ENCODE peak calls at places on chromosomes 1 and 21, in seven cellular contexts. A, O, R, B, Z, M and N are unnamed samples. For H3K4me1, the result is how much of the 10 kb centered on the place peaks cover.

GRCh38 chr1:3066250-3066711 is 2.7 kb upstream of the PRDM16 start:
- DNase-seq in A (no peak), O (no peak), R (peak), B (peak), Z (no peak), M (no peak), N (peak)

GRCh38 chr1:155175927-155176371 is 2.3 kb downstream of the TRIM46 start:
- DNase-seq in A (no peak), O (no peak), R (no peak), B (peak), Z (peak), M (no peak), N (peak)

GRCh38 chr1:77126309-77126708 is 92.9 kb downstream of the PIGK start:
- DNase-seq in A (peak), O (no peak), R (peak), B (no peak), Z (peak), M (peak), N (no peak)

GRCh38 chr21:29346771-29347170 is 48.0 kb downstream of the BACH1 start:
- DNase-seq in A (no peak), O (no peak), R (no peak), B (no peak), Z (no peak), M (no peak), N (no peak)

GRCh38 chr1:234579967-234580366 is 30.0 kb downstream of the IRF2BP2 start:
- DNase-seq in A (no peak), O (no peak), R (peak), B (no peak), Z (no peak), M (no peak), N (no peak)

GRCh38 chr1:2210084-2210653 is 15.6 kb upstream of the FAAP20 start:
- DNase-seq in A (no peak), O (no peak), R (no peak), B (no peak), Z (no peak), M (no peak), N (no peak)

GRCh38 chr1:220529530-220529920 is 1.6 kb downstream of the MARK1 start:
- DNase-seq in A (no peak), O (no peak), R (no peak), B (no peak), Z (no peak), M (no peak), N (no peak)

GRCh38 chr1:166167395-166167922 is 658 bp upstream of the FAM78B start:
- DNase-seq in A (no peak), O (no peak), R (no peak), B (no peak), Z (no peak), M (no peak), N (peak)

GRCh38 chr1:85048296-85049064 is at the start of gene MCOLN3:
- DNase-seq in A (no peak), O (no peak), R (peak), B (peak), Z (peak), M (peak), N (peak)

GRCh38 chr1:54791880-54792522 is 9.1 kb downstream of the TTC22 start:
- DNase-seq in A (no peak), O (no peak), R (peak), B (no peak), Z (peak), M (peak), N (peak)

GRCh38 chr1:84583648-84584047 is 9.4 kb upstream of the CTBS start:
- DNase-seq in A (no peak), O (no peak), R (peak), B (no peak), Z (peak), M (no peak), N (no peak)

GRCh38 chr1:184597652-184598357 is 156.9 kb downstream of the EDEM3 start:
- DNase-seq in A (no peak), O (no peak), R (peak), B (peak), Z (no peak), M (no peak), N (peak)

GRCh38 chr1:17791464-17791863 is 36.3 kb downstream of the ACTL8 start:
- DNase-seq in A (no peak), O (no peak), R (no peak), B (no peak), Z (no peak), M (no peak), N (no peak)

GRCh38 chr1:111768023-111768422 is 12.3 kb downstream of the DDX20 start:
- DNase-seq in A (no peak), O (no peak), R (no peak), B (no peak), Z (no peak), M (no peak), N (no peak)

GRCh38 chr1:205813755-205814058 is 709 bp upstream of the SLC41A1 start:
- DNase-seq in A (no peak), O (peak), R (no peak), B (no peak), Z (no peak), M (peak), N (peak)

GRCh38 chr1:17802164-17802563 is 47.0 kb downstream of the ACTL8 start:
- DNase-seq in A (no peak), O (no peak), R (no peak), B (no peak), Z (no peak), M (no peak), N (no peak)

GRCh38 chr1:54153548-54154439 is 994 bp upstream of the CDCP2 start:
- DNase-seq in A (peak), O (no peak), R (peak), B (peak), Z (peak), M (no peak), N (peak)

GRCh38 chr1:64616039-64616438 is 128.8 kb upstream of the RAVER2 start:
- DNase-seq in A (no peak), O (no peak), R (no peak), B (no peak), Z (no peak), M (no peak), N (no peak)

GRCh38 chr1:205306929-205307566 is 14.5 kb downstream of the NUAK2 start:
- DNase-seq in A (no peak), O (no peak), R (no peak), B (peak), Z (no peak), M (no peak), N (no peak)

GRCh38 chr1:115469703-115470476 is 131.8 kb upstream of the NGF start:
- DNase-seq in A (peak), O (no peak), R (peak), B (peak), Z (peak), M (peak), N (peak)

GRCh38 chr1:160821627-160822026 is 25.7 kb downstream of the LY9 start:
- DNase-seq in A (no peak), O (no peak), R (no peak), B (no peak), Z (no peak), M (no peak), N (no peak)

GRCh38 chr1:228145050-228145343 is 4.7 kb upstream of the GJC2 start:
- DNase-seq in A (no peak), O (no peak), R (no peak), B (no peak), Z (no peak), M (no peak), N (peak)

GRCh38 chr1:153353226-153353947 is 4.3 kb upstream of the S100A9 start:
- DNase-seq in A (peak), O (no peak), R (peak), B (no peak), Z (no peak), M (peak), N (peak)

GRCh38 chr21:42062543-42063022 is 8.5 kb upstream of the UMODL1 start:
- DNase-seq in A (no peak), O (peak), R (no peak), B (peak), Z (no peak), M (no peak), N (peak)

GRCh38 chr21:44735821-44736220 is 24.4 kb upstream of the TSPEAR start:
- DNase-seq in A (no peak), O (no peak), R (no peak), B (no peak), Z (no peak), M (no peak), N (no peak)

GRCh38 chr1:111481387-111482221 is 7.8 kb downstream of the C1orf162 start:
- DNase-seq in A (peak), O (no peak), R (peak), B (peak), Z (peak), M (peak), N (peak)

GRCh38 chr1:214615871-214616270 is 12.9 kb downstream of the CENPF start:
- DNase-seq in A (no peak), O (no peak), R (no peak), B (no peak), Z (no peak), M (no peak), N (no peak)

GRCh38 chr1:150562384-150563339 is 13.5 kb downstream of the ADAMTSL4 start:
- DNase-seq in A (no peak), O (peak), R (peak), B (peak), Z (no peak), M (no peak), N (peak)

GRCh38 chr1:150561830-150562367 is 12.7 kb downstream of the ADAMTSL4 start:
- DNase-seq in A (no peak), O (peak), R (peak), B (peak), Z (peak), M (peak), N (peak)

GRCh38 chr1:150560986-150561829 is 12.0 kb downstream of the ADAMTSL4 start:
- DNase-seq in A (no peak), O (peak), R (peak), B (peak), Z (peak), M (peak), N (peak)

GRCh38 chr1:150564051-150564991 is 15.1 kb downstream of the MCL1 start:
- DNase-seq in A (no peak), O (no peak), R (peak), B (peak), Z (no peak), M (no peak), N (peak)

GRCh38 chr1:150563340-150564038 is 14.3 kb downstream of the ADAMTSL4 start:
- DNase-seq in A (no peak), O (no peak), R (peak), B (peak), Z (no peak), M (no peak), N (peak)
- H3K4me1 ChIP-seq in A (under half), O (half or more), R (half or more), B (half or more), Z (under half), M (half or more), N (half or more)

GRCh38 chr1:100607628-100608240 is 69.8 kb downstream of the GPR88 start:
- DNase-seq in A (no peak), O (no peak), R (no peak), B (no peak), Z (no peak), M (no peak), N (peak)
- H3K27ac ChIP-seq in A (no peak), O (no peak), R (peak), B (no peak), Z (no peak), M (no peak), N (peak)

GRCh38 chr1:218656301-218657037 is 311.3 kb downstream of the TGFB2 start:
- DNase-seq in A (no peak), O (no peak), R (no peak), B (no peak), Z (no peak), M (no peak), N (peak)

GRCh38 chr1:218660678-218661053 is 315.5 kb downstream of the TGFB2 start:
- DNase-seq in A (no peak), O (no peak), R (peak), B (no peak), Z (peak), M (peak), N (peak)

GRCh38 chr1:218659911-218660677 is 315.0 kb downstream of the TGFB2 start:
- DNase-seq in A (no peak), O (no peak), R (peak), B (no peak), Z (no peak), M (no peak), N (no peak)

GRCh38 chr1:218658899-218659298 is 313.8 kb downstream of the TGFB2 start:
- DNase-seq in A (no peak), O (no peak), R (peak), B (no peak), Z (no peak), M (no peak), N (peak)

GRCh38 chr1:218658294-218658693 is 313.2 kb downstream of the TGFB2 start:
- DNase-seq in A (no peak), O (no peak), R (no peak), B (no peak), Z (no peak), M (no peak), N (no peak)
- H3K4me1 ChIP-seq in A (under half), O (under half), R (under half), B (under half), Z (under half), M (under half), N (under half)

GRCh38 chr1:245247356-245247755 is 92.6 kb downstream of the KIF26B start:
- DNase-seq in A (no peak), O (no peak), R (no peak), B (no peak), Z (no peak), M (no peak), N (no peak)

GRCh38 chr1:245245021-245245667 is 90.4 kb downstream of the KIF26B start:
- DNase-seq in A (no peak), O (no peak), R (no peak), B (peak), Z (no peak), M (no peak), N (no peak)

GRCh38 chr1:245242989-245243388 is 88.2 kb downstream of the KIF26B start:
- DNase-seq in A (no peak), O (no peak), R (no peak), B (no peak), Z (no peak), M (no peak), N (no peak)

GRCh38 chr1:245247791-245248789 is 93.3 kb downstream of the KIF26B start:
- DNase-seq in A (no peak), O (no peak), R (no peak), B (no peak), Z (no peak), M (no peak), N (no peak)
- H3K27ac ChIP-seq in A (no peak), O (no peak), R (no peak), B (no peak), Z (no peak), M (no peak), N (no peak)